ENCODE peak calls at places on chromosomes 3 and 15, in eight cellular contexts. S is CD4-positive, alpha-beta T cell; F is GM23248; D is esophagus muscularis mucosa; J is A549; M is psoas muscle; W is lower lobe of right lung; Q is CD8-positive, alpha-beta memory T cell. K is an unnamed sample.

GRCh38 chr15:98843844-98844243 is 163.7 kb downstream of the PGPEP1L start:
- DNase-seq in Q (no peak), D (no peak), M (no peak), W (no peak), F (no peak), J (peak), S (no peak), K (no peak)

GRCh38 chr3:99817047-99817436 is 620 bp upstream of the CMSS1 start:
- DNase-seq in F (peak), D (no peak), S (no peak), W (no peak), Q (no peak), J (no peak), M (peak), K (no peak)

GRCh38 chr3:193132923-193133463 is 108.0 kb upstream of the PLAAT1 start:
- DNase-seq in S (no peak), F (peak), J (no peak), W (no peak), D (no peak), M (no peak), Q (no peak), K (no peak)

GRCh38 chr3:50205719-50206276 is 727 bp downstream of the SLC38A3 start:
- DNase-seq in F (no peak), J (no peak), D (no peak), M (peak), W (peak), S (peak), Q (no peak), K (peak)

GRCh38 chr3:179224584-179224983 is 26.3 kb downstream of the KCNMB3 start:
- DNase-seq in J (no peak), M (no peak), W (no peak), Q (no peak), D (no peak), S (no peak), F (no peak), K (no peak)

GRCh38 chr15:53808058-53808703 is 48.7 kb upstream of the WDR72 start:
- DNase-seq in W (no peak), F (peak), J (no peak), S (no peak), Q (no peak), M (no peak), D (no peak), K (no peak)

GRCh38 chr15:67184208-67184925 is 70.1 kb downstream of the AAGAB start:
- DNase-seq in J (peak), S (no peak), M (no peak), F (no peak), D (no peak), W (no peak), Q (no peak), K (peak)

GRCh38 chr3:13111874-13112520 is 38.8 kb upstream of the IQSEC1 start:
- DNase-seq in S (no peak), J (no peak), W (peak), Q (no peak), F (no peak), D (no peak), M (no peak), K (no peak)

GRCh38 chr3:17431004-17431403 is 311.4 kb downstream of the TBC1D5 start:
- DNase-seq in F (peak), W (no peak), J (peak), M (no peak), Q (no peak), D (no peak), S (no peak), K (no peak)

GRCh38 chr15:90095521-90095959 is 6.7 kb downstream of the IDH2 start:
- DNase-seq in W (no peak), F (no peak), M (no peak), S (no peak), Q (peak), D (no peak), J (no peak), K (no peak)

GRCh38 chr3:32451049-32451659 is 51.5 kb downstream of the CMTM6 start:
- DNase-seq in D (peak), S (no peak), J (no peak), M (no peak), Q (no peak), W (no peak), F (no peak), K (no peak)

GRCh38 chr3:112619295-112619694 is 21.6 kb downstream of the CCDC80 start:
- DNase-seq in W (no peak), F (peak), M (no peak), D (no peak), S (no peak), J (peak), Q (no peak), K (no peak)

GRCh38 chr15:65981837-65982696 is 112.8 kb downstream of the RAB11A start:
- DNase-seq in Q (peak), J (no peak), M (no peak), W (peak), S (peak), D (no peak), F (no peak), K (peak)

GRCh38 chr15:39216816-39217215 is 364.1 kb upstream of the THBS1 start:
- DNase-seq in Q (no peak), F (no peak), W (no peak), M (no peak), S (no peak), J (no peak), D (no peak), K (no peak)

GRCh38 chr3:163362154-163362553 is 1716.1 kb downstream of the SI start:
- DNase-seq in S (no peak), J (no peak), D (no peak), F (no peak), M (no peak), Q (no peak), W (no peak), K (no peak)

GRCh38 chr3:183493296-183494045 is 62.0 kb downstream of the KLHL6 start:
- DNase-seq in S (no peak), J (no peak), F (no peak), Q (no peak), D (peak), M (no peak), W (no peak), K (no peak)

GRCh38 chr3:140470962-140471361 is 206.9 kb upstream of the TRIM42 start:
- DNase-seq in W (no peak), Q (no peak), M (no peak), S (no peak), F (peak), D (no peak), J (no peak), K (no peak)

GRCh38 chr3:115092220-115092791 is 54.8 kb downstream of the ZBTB20 start:
- DNase-seq in M (peak), F (peak), Q (peak), W (peak), D (no peak), J (peak), S (peak), K (peak)

GRCh38 chr3:54580453-54580852 is 347.4 kb downstream of the LRTM1 start:
- DNase-seq in J (no peak), Q (no peak), S (no peak), M (no peak), W (no peak), F (no peak), D (peak), K (no peak)

GRCh38 chr3:42498034-42498433 is 4.4 kb upstream of the VIPR1 start:
- DNase-seq in Q (no peak), M (no peak), J (no peak), W (no peak), S (no peak), F (no peak), D (no peak), K (no peak)

GRCh38 chr3:27311400-27311799 is 57.8 kb downstream of the NEK10 start:
- DNase-seq in F (peak), W (no peak), D (no peak), J (peak), M (no peak), Q (no peak), S (no peak), K (no peak)

GRCh38 chr15:88465633-88466219 is 1.5 kb downstream of the MRPL46 start:
- DNase-seq in F (peak), M (peak), Q (no peak), D (peak), S (no peak), J (peak), W (no peak), K (no peak)

GRCh38 chr3:10150987-10151386 is 9.4 kb downstream of the VHL start:
- DNase-seq in Q (no peak), M (no peak), W (no peak), J (no peak), F (no peak), S (no peak), D (no peak), K (no peak)

GRCh38 chr3:99544819-99545281 is 93.5 kb upstream of the COL8A1 start:
- DNase-seq in Q (no peak), J (no peak), F (peak), S (no peak), W (no peak), M (peak), D (no peak), K (no peak)

GRCh38 chr3:124770341-124771082 is 40.3 kb downstream of the UMPS start:
- DNase-seq in J (no peak), F (no peak), S (no peak), D (no peak), Q (no peak), W (no peak), M (peak), K (no peak)

GRCh38 chr15:68315495-68316007 is 38.0 kb downstream of the FEM1B start:
- DNase-seq in Q (no peak), F (no peak), D (no peak), W (no peak), M (no peak), J (no peak), S (no peak), K (no peak)

GRCh38 chr3:11517601-11518000 is 126.1 kb downstream of the VGLL4 start:
- DNase-seq in M (no peak), J (no peak), D (no peak), W (no peak), Q (no peak), F (no peak), S (no peak), K (no peak)

GRCh38 chr3:180612363-180612762 is 10.4 kb downstream of the TTC14 start:
- DNase-seq in J (no peak), F (no peak), S (no peak), D (no peak), Q (no peak), W (no peak), M (no peak), K (no peak)

GRCh38 chr3:155323063-155323666 is 29.7 kb upstream of the STRIT1 start:
- DNase-seq in F (peak), D (no peak), W (no peak), S (no peak), J (peak), M (no peak), Q (no peak), K (peak)

GRCh38 chr15:64634020-64634419 is 141.4 kb downstream of the RBPMS2 start:
- DNase-seq in J (no peak), D (no peak), M (no peak), W (no peak), Q (peak), S (peak), F (no peak), K (peak)

GRCh38 chr3:146550743-146551510 is 6.5 kb upstream of the PLSCR1 start:
- DNase-seq in D (no peak), F (peak), S (no peak), M (no peak), J (peak), W (no peak), Q (no peak), K (peak)

GRCh38 chr3:176174060-176174459 is 1023.2 kb downstream of the TBL1XR1 start:
- DNase-seq in S (no peak), D (no peak), Q (no peak), J (no peak), M (no peak), F (no peak), W (no peak), K (no peak)

GRCh38 chr3:48897401-48898376 is 993 bp downstream of the SLC25A20 start:
- DNase-seq in F (peak), Q (no peak), J (no peak), D (no peak), M (no peak), S (no peak), W (no peak), K (peak)

GRCh38 chr3:167913218-167913902 is 177.8 kb downstream of the SERPINI1 start:
- DNase-seq in W (peak), Q (no peak), D (no peak), J (peak), M (no peak), F (peak), S (no peak), K (no peak)

GRCh38 chr15:40054746-40055575 is 16.0 kb upstream of the SRP14 start:
- DNase-seq in M (no peak), W (no peak), S (no peak), Q (no peak), D (no peak), F (peak), J (no peak), K (peak)

GRCh38 chr15:32718082-32718821 is 448 bp downstream of the GREM1 start:
- DNase-seq in J (peak), F (peak), W (no peak), S (no peak), D (no peak), Q (no peak), M (no peak), K (no peak)

GRCh38 chr15:81088496-81088895 is 45.6 kb upstream of the CFAP161 start:
- DNase-seq in M (no peak), W (no peak), D (no peak), F (no peak), S (no peak), Q (no peak), J (no peak), K (no peak)

GRCh38 chr15:81092559-81092902 is 41.5 kb upstream of the CFAP161 start:
- DNase-seq in D (no peak), S (no peak), W (no peak), M (peak), F (no peak), Q (no peak), J (no peak), K (no peak)

GRCh38 chr15:81095690-81096365 is 38.2 kb upstream of the CFAP161 start:
- DNase-seq in S (no peak), Q (no peak), F (no peak), W (no peak), M (no peak), D (no peak), J (no peak), K (no peak)

GRCh38 chr15:81093961-81094360 is 40.1 kb upstream of the CFAP161 start:
- DNase-seq in M (no peak), J (no peak), F (no peak), Q (no peak), W (no peak), D (no peak), S (no peak), K (no peak)

DNA sequence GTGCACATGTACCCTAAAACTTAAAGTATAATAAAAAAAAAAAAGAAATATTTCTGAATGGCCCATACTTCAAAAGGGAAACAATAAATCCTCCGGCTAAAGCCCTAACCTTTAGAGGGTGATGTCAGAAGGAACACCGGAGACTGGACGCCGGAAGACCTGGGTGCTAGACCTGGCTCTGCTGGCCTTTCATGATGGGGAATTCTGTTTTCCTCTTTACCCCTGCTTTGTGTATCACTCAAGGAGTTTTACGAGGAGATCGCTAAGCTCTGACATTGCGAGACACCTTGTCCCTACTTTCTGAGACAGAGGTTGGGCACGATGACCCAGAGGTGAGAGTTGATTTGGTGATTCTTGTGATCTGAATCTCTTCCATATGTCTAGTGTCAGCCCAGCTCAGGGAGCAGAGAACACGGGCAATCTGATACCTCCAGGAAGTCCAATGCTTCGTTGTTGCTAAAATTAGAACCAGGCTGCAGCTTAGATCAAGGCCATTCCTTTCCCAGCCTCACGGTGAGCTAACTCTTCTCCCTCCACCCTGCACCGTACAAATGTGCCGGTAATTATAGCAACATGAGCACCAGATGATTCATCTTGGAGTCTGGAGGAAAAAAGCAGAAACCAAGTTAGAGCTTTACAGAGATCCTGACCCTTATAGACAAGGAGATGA is 42.0 kb upstream of the CFAP161 start:
- DNase-seq in F (peak), J (peak), W (no peak), Q (no peak), S (no peak), D (no peak), M (peak), K (no peak)
- H3K27ac ChIP-seq in F (peak), J (no peak), W (no peak), Q (no peak), S (no peak), D (peak), M (peak), K (no peak)

GRCh38 chr3:34856577-34856976 is 782.7 kb upstream of the ARPP21 start:
- DNase-seq in M (no peak), J (no peak), D (no peak), S (no peak), Q (no peak), F (no peak), W (no peak), K (no peak)

GRCh38 chr3:34858067-34858466 is 781.3 kb upstream of the ARPP21 start:
- DNase-seq in W (no peak), S (no peak), Q (no peak), D (no peak), F (no peak), J (no peak), M (no peak), K (no peak)

GRCh38 chr3:34859741-34860140 is 779.6 kb upstream of the ARPP21 start:
- DNase-seq in W (no peak), D (no peak), F (no peak), S (no peak), J (no peak), M (no peak), Q (no peak), K (no peak)

DNA sequence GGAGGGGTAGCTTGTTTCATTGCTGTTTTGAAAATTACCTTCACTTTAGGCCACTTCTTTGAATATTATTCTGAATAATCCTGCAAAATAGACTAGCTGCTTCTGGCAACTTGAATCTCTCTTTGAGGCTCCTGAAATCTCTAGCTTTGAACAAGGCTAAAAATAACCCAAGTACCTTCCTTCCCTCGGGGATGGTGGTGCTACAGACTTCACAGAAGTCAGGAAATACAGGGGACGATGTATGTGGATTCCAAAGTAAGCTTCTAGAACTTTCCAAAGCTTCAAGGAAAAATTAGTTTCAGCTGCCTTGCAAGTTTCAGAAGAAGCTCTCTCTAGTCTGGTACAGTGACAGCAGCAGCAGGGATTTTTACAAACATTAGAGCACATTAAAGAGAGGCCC is 783.2 kb upstream of the ARPP21 start:
- DNase-seq in Q (no peak), F (no peak), J (no peak), M (no peak), D (no peak), W (no peak), S (no peak), K (no peak)
- H3K27ac ChIP-seq in Q (no peak), F (no peak), J (no peak), M (no peak), D (no peak), W (no peak), S (no peak), K (no peak)

DNA sequence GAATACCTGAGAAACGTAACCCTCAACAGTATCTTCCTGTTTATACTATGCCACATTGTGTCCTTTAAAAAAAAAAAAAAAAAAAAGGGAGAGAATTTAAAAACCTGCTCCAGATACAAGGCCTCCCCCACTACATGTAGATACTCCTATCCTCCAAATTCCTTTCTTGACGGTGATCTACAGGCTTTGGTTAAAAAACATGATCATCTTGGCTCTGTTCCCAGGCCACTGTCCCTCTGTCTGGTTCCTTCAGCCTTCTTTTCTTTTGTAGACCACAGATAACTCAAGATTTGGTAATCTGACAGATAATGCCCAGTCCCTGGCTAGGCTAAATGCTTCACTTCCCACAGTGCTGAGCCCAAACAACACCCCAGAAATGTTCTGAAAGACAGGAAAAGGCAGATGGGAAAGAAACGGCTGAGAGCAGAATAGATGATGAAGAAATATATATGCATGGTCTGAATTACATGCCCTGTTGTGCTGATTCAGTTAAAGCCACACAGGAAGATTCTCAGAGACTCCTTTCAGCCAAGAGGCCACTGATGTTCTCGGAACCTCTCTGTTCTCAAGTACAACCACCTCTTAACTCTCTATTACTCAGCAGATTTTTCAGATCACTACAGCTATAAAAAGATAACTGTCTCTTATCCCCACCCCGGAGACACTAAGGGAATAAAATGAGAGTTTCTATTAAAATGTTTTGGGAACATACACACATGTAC is 48.3 kb downstream of the NPTN start:
- DNase-seq in Q (no peak), S (no peak), M (no peak), D (no peak), W (no peak), J (no peak), F (no peak), K (no peak)
- H3K27ac ChIP-seq in Q (no peak), S (no peak), M (no peak), D (peak), W (no peak), J (no peak), F (no peak), K (no peak)

DNA sequence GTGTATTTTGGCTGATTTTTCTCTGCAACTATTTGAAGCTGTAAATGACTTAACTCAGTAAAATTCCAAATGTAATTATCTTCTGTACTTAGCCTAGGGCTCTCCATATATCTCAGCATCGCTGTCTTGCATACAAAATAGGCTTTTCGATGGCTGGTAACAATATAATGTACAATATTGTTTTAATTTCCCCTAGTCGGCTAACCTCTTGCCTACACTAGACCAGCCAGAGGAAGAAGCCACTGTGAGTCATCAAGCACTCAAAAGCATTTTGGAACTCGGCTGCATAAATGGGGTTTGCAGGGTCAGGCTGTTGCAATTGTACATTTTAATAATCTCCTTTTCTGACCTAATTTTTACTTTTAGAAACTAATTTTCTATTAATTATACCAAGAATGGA is 583.8 kb downstream of the FOXP1 start:
- DNase-seq in D (no peak), M (no peak), W (no peak), Q (no peak), S (no peak), J (no peak), F (peak), K (no peak)
- H3K27ac ChIP-seq in D (peak), M (no peak), W (no peak), Q (no peak), S (no peak), J (no peak), F (peak), K (no peak)

GRCh38 chr3:56776551-56776950 is 25.2 kb downstream of the ARHGEF3 start:
- DNase-seq in F (no peak), W (no peak), Q (no peak), D (no peak), S (no peak), M (no peak), J (no peak), K (no peak)
- H3K27ac ChIP-seq in F (no peak), W (peak), Q (no peak), D (no peak), S (no peak), M (peak), J (no peak), K (no peak)

GRCh38 chr3:157632081-157632480 is 128.9 kb upstream of the VEPH1 start:
- DNase-seq in F (no peak), S (no peak), W (no peak), J (no peak), D (no peak), Q (no peak), M (no peak), K (no peak)
- H3K27ac ChIP-seq in F (no peak), S (no peak), W (no peak), J (no peak), D (no peak), Q (no peak), M (no peak), K (no peak)